ENCODE peak calls at places on chromosomes 5 and 9, in ten cellular contexts. W, G, Z, I, M, F, C, D, L and Q are unnamed samples.

GRCh38 chr9:26129216-26129615 is 451.0 kb upstream of the TUSC1 start:
- DNase-seq in W (no peak), G (no peak), Z (no peak), I (no peak), M (no peak), F (no peak), C (no peak), D (no peak), L (no peak), Q (no peak)

GRCh38 chr5:113331201-113331551 is 103.6 kb downstream of the TSSK1B start:
- DNase-seq in W (no peak), G (peak; percentile 18), Z (no peak), I (no peak), M (no peak), F (no peak), C (peak; percentile 68), D (peak; percentile 76), L (no peak), Q (no peak)

GRCh38 chr9:111961575-111961974 is 65.0 kb downstream of the UGCG start:
- DNase-seq in W (no peak), G (no peak), Z (no peak), I (no peak), M (no peak), F (peak; percentile 42), C (peak; percentile 86), D (peak; percentile 82), L (no peak), Q (peak; percentile 35)

GRCh38 chr9:106404137-106404536 is 458.8 kb upstream of the ZNF462 start:
- DNase-seq in W (no peak), G (no peak), Z (no peak), I (no peak), M (no peak), F (no peak), C (no peak), D (no peak), L (no peak), Q (no peak)

GRCh38 chr9:120289990-120290925 is 289.7 kb downstream of the CDK5RAP2 start:
- DNase-seq in W (no peak), G (no peak), Z (no peak), I (no peak), M (no peak), F (no peak), C (no peak), D (peak; percentile 42), L (no peak), Q (no peak)

GRCh38 chr5:154058055-154059038 is 19.6 kb downstream of the MFAP3 start:
- DNase-seq in W (peak; percentile 95), G (no peak), Z (no peak), I (no peak), M (no peak), F (peak; percentile 18), C (peak; percentile 31), D (peak; percentile 74), L (no peak), Q (no peak)

GRCh38 chr5:140988036-140988997 is 22.0 kb downstream of the PCDHAC2 start:
- DNase-seq in W (no peak), G (peak; percentile 43), Z (no peak), I (peak; percentile 28), M (no peak), F (no peak), C (no peak), D (no peak), L (no peak), Q (no peak)

GRCh38 chr5:343461-344401 is 22.2 kb downstream of the AHRR start:
- DNase-seq in W (peak; percentile 47), G (peak; percentile 85), Z (no peak), I (peak; percentile 62), M (no peak), F (peak; percentile 21), C (peak; percentile 73), D (peak; percentile 70), L (peak; percentile 52), Q (peak; percentile 46)

GRCh38 chr5:163846512-163846911 is 341.1 kb downstream of the MAT2B start:
- DNase-seq in W (no peak), G (no peak), Z (no peak), I (no peak), M (no peak), F (no peak), C (peak; percentile 72), D (peak; percentile 49), L (no peak), Q (no peak)

GRCh38 chr5:92890841-92891244 is 690.2 kb downstream of the NR2F1-AS1 start:
- DNase-seq in W (peak; percentile 5), G (no peak), Z (no peak), I (no peak), M (no peak), F (no peak), C (peak; percentile 48), D (peak; percentile 63), L (no peak), Q (no peak)

GRCh38 chr5:32531885-32532520 is 53.4 kb upstream of the SUB1 start:
- DNase-seq in W (peak; percentile 65), G (peak; percentile 71), Z (no peak), I (no peak), M (no peak), F (no peak), C (peak; percentile 74), D (peak; percentile 43), L (no peak), Q (no peak)

GRCh38 chr5:107636555-107636954 is 34.2 kb downstream of the EFNA5 start:
- DNase-seq in W (no peak), G (peak; percentile 16), Z (no peak), I (no peak), M (no peak), F (no peak), C (no peak), D (no peak), L (no peak), Q (no peak)

GRCh38 chr5:175689147-175689991 is 31.5 kb downstream of the HRH2 start:
- DNase-seq in W (no peak), G (no peak), Z (peak; percentile 78), I (no peak), M (no peak), F (no peak), C (no peak), D (peak; percentile 10), L (peak; percentile 36), Q (no peak)

GRCh38 chr5:3075309-3075708 is 323.8 kb upstream of the IRX2 start:
- DNase-seq in W (no peak), G (no peak), Z (no peak), I (no peak), M (no peak), F (peak; percentile 6), C (no peak), D (no peak), L (no peak), Q (no peak)

GRCh38 chr5:3077684-3078083 is 326.2 kb upstream of the IRX2 start:
- DNase-seq in W (no peak), G (no peak), Z (no peak), I (no peak), M (no peak), F (no peak), C (no peak), D (no peak), L (no peak), Q (no peak)

DNA sequence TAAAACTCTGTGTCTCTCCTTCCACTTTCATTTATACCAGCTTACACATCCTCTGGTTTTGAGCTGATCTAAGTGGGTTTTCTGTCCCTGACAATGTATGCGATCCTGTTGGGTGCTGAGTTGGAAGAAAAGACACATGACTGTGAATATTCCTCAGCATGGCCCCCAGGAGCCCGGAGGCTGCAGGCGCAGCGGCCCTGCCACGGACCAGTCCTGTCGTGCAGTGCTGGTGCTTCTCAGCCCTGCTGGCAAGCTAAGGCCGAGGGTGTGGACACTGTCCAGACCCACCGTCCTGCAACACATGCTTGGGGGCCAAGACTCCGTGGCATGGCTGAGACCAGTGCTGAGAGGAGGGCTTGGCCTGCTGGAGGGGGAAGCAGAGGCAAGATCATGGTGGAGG is 328.9 kb upstream of the IRX2 start:
- DNase-seq in W (no peak), G (no peak), Z (no peak), I (no peak), M (no peak), F (no peak), C (no peak), D (no peak), L (no peak), Q (no peak)
- H3K9me3 ChIP-seq in W (no peaks in the 10 kb centered on the region), G (no peaks in the 10 kb centered on the region), Z (no peaks in the 10 kb centered on the region), I (no peaks in the 10 kb centered on the region), M (peaks cover 3% of the 10 kb centered on the region), F (peaks cover 4% of the 10 kb centered on the region), C (peaks cover 40% of the 10 kb centered on the region), D (no peaks in the 10 kb centered on the region), L (peaks cover 10% of the 10 kb centered on the region), Q (no peaks in the 10 kb centered on the region)

GRCh38 chr5:95842955-95843544 is 20.5 kb upstream of the GLRX start:
- DNase-seq in W (peak; percentile 94), G (peak; percentile 63), Z (peak; percentile 80), I (peak; percentile 51), M (peak; percentile 26), F (peak; percentile 89), C (peak; percentile 75), D (peak; percentile 91), L (peak; percentile 59), Q (peak; percentile 56)
- TF ChIP-seq CTCF in W (peak; percentile 63), G (peak; percentile 41), Z (no peak), I (peak; percentile 27), M (no peak), F (peak; percentile 86), C (peak; percentile 34), D (no peak), L (peak; percentile 40), Q (no peak)

GRCh38 chr9:100190339-100190738 is 91.3 kb downstream of the INVS start:
- DNase-seq in W (no peak), G (no peak), Z (no peak), I (no peak), M (no peak), F (no peak), C (no peak), D (no peak), L (no peak), Q (no peak)
- H3K9me3 ChIP-seq in W (no peaks in the 10 kb centered on the region), G (peaks cover 9% of the 10 kb centered on the region), Z (peaks cover 27% of the 10 kb centered on the region), I (no peaks in the 10 kb centered on the region), M (peaks cover 37% of the 10 kb centered on the region), F (no peaks in the 10 kb centered on the region), C (peaks cover 10% of the 10 kb centered on the region), D (no peaks in the 10 kb centered on the region), L (peaks cover 77% of the 10 kb centered on the region), Q (no peaks in the 10 kb centered on the region)

GRCh38 chr5:168946363-168946762 is 354.6 kb downstream of the SLIT3 start:
- DNase-seq in W (no peak), G (no peak), Z (no peak), I (peak; percentile 69), M (no peak), F (no peak), C (no peak), D (no peak), L (no peak), Q (no peak)
- TF ChIP-seq CTCF in W (no peak), G (peak; percentile 29), Z (peak; percentile 12), I (peak; percentile 33), M (no peak), F (peak; percentile 19), C (no peak), D (no peak), L (peak; percentile 47), Q (no peak)

DNA sequence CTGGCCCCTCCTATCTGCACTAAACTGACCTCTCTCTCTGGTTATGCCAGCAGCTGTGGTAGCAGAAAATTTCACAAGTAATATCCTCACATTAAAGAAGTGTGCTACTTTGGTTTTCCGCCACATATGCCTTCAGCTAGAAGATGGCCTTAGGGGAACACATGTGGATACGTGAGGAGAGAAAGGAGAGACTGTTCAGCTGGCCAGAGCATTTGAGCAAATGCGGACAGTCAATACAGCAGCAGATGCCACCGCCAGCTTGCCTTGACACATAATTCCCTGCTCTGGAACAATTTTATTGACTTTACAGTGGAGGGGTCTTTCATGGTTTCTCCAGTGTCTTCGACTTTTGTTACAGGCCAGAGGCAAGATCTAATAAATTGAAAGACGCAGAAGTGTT is 434.6 kb downstream of the TAF11L14 start:
- DNase-seq in W (no peak), G (no peak), Z (no peak), I (no peak), M (no peak), F (no peak), C (no peak), D (no peak), L (no peak), Q (no peak)
- H3K9me3 ChIP-seq in W (no peaks in the 10 kb centered on the region), G (no peaks in the 10 kb centered on the region), Z (no peaks in the 10 kb centered on the region), I (no peaks in the 10 kb centered on the region), M (no peaks in the 10 kb centered on the region), F (no peaks in the 10 kb centered on the region), C (no peaks in the 10 kb centered on the region), D (no peaks in the 10 kb centered on the region), L (no peaks in the 10 kb centered on the region), Q (no peaks in the 10 kb centered on the region)